ENCODE peak calls at places on chromosomes 5 and 9, in five cellular contexts. G is adrenal gland, Y is tibial nerve, I is breast epithelium, Z is ovary. C is an unnamed sample.

GRCh38 chr9:22030101-22030598 is 21.0 kb upstream of the CDKN2B start:
- DNase-seq in G (no peak), Y (no peak), I (no peak), Z (no peak), C (no peak)

GRCh38 chr5:162939962-162940361 is 497.4 kb upstream of the CCNG1 start:
- DNase-seq in G (no peak), Y (no peak), I (no peak), Z (no peak), C (no peak)

GRCh38 chr5:116944171-116944570 is 369.5 kb upstream of the SEMA6A start:
- DNase-seq in G (no peak), Y (no peak), I (no peak), Z (no peak), C (no peak)

GRCh38 chr9:130667117-130667430 is 2.7 kb downstream of the PRDM12 start:
- DNase-seq in G (no peak), Y (no peak), I (no peak), Z (no peak), C (no peak)

GRCh38 chr5:157520911-157521703 is 54.5 kb downstream of the ADAM19 start:
- DNase-seq in G (peak), Y (no peak), I (no peak), Z (no peak), C (no peak)

GRCh38 chr5:79236364-79236969 is 536 bp downstream of the JMY start:
- DNase-seq in G (peak), Y (peak), I (peak), Z (no peak), C (peak)

GRCh38 chr5:171207256-171207866 is 101.7 kb upstream of the TLX3 start:
- DNase-seq in G (no peak), Y (peak), I (no peak), Z (no peak), C (peak)

GRCh38 chr5:142881076-142881466 is 110.9 kb downstream of the ARHGAP26 start:
- DNase-seq in G (peak), Y (peak), I (no peak), Z (no peak), C (no peak)

GRCh38 chr5:97762483-97762882 is 579.4 kb upstream of the RIOK2 start:
- DNase-seq in G (no peak), Y (no peak), I (no peak), Z (no peak), C (no peak)

GRCh38 chr5:13606051-13606450 is 338.4 kb downstream of the DNAH5 start:
- DNase-seq in G (no peak), Y (no peak), I (no peak), Z (no peak), C (no peak)

GRCh38 chr5:75023368-75024159 is 28.8 kb downstream of the GCNT4 start:
- DNase-seq in G (no peak), Y (no peak), I (no peak), Z (no peak), C (no peak)

GRCh38 chr9:87661241-87661640 is 64.7 kb upstream of the CTSL start:
- DNase-seq in G (no peak), Y (no peak), I (no peak), Z (no peak), C (no peak)

GRCh38 chr5:124056326-124057160 is 544.6 kb downstream of the CSNK1G3 start:
- DNase-seq in G (no peak), Y (no peak), I (no peak), Z (no peak), C (no peak)

GRCh38 chr5:98497391-98497790 is 276.1 kb upstream of the RGMB start:
- DNase-seq in G (no peak), Y (no peak), I (no peak), Z (no peak), C (no peak)

GRCh38 chr5:21071421-21071820 is 1083.4 kb upstream of the CDH18 start:
- DNase-seq in G (no peak), Y (no peak), I (no peak), Z (no peak), C (no peak)

GRCh38 chr9:110555971-110556370 is 23.6 kb downstream of the SVEP1 start:
- DNase-seq in G (peak), Y (peak), I (peak), Z (peak), C (no peak)

GRCh38 chr5:68423154-68423811 is 207.7 kb downstream of the PIK3R1 start:
- DNase-seq in G (no peak), Y (no peak), I (no peak), Z (no peak), C (peak)

GRCh38 chr9:85483214-85483613 is 258.5 kb downstream of the AGTPBP1 start:
- DNase-seq in G (no peak), Y (no peak), I (no peak), Z (no peak), C (no peak)

GRCh38 chr5:143672806-143673205 is 139.2 kb upstream of the HMHB1 start:
- DNase-seq in G (no peak), Y (no peak), I (no peak), Z (no peak), C (no peak)

GRCh38 chr5:25970906-25971489 is 1067.4 kb downstream of the CDH9 start:
- DNase-seq in G (no peak), Y (no peak), I (no peak), Z (no peak), C (no peak)

GRCh38 chr9:134168731-134169130 is 4.4 kb upstream of the RNU6ATAC start:
- DNase-seq in G (no peak), Y (no peak), I (no peak), Z (no peak), C (no peak)

GRCh38 chr9:91422832-91423711 is 560 bp downstream of the NFIL3 start:
- DNase-seq in G (peak), Y (peak), I (peak), Z (peak), C (peak)

GRCh38 chr9:91424403-91425176 is 958 bp upstream of the NFIL3 start:
- DNase-seq in G (peak), Y (peak), I (peak), Z (peak), C (peak)

GRCh38 chr9:91425270-91425669 is 1.6 kb upstream of the NFIL3 start:
- DNase-seq in G (no peak), Y (no peak), I (no peak), Z (no peak), C (no peak)

GRCh38 chr9:91421987-91422765 is 1.5 kb downstream of the NFIL3 start:
- DNase-seq in G (peak), Y (peak), I (no peak), Z (peak), C (peak)

DNA sequence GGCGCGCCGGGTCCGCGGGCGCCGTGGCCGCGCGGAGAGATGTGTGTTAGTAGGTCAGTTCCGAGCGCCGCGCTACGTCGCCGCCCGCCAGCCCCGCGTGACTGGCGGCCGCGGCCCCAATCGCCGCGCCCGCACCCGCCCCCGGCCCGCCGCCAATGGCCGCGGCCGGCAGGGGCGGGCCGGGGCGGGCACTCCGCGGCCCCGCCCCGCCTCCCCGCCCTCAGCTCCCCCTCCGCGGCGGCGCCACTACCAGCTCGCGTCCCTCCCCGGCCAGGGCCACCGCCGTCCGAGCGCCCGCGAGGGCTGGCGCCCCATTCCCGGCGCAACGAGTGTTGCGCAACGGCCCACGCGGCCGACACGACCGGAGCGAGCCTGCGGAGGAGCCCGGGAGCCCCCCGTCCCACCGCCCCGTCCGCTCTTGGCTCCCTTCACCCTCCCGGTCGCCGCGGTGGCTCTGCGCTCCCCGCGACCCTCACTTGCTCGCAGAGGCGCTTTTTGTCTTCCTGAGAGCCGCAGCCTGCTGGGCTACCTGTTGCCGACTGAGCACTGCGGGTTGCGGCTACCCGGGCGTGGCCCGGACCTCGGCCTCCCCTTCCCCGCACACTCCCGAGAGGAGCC is at the start of gene NFIL3:
- DNase-seq in G (peak), Y (peak), I (peak), Z (peak), C (peak)
- TF ChIP-seq POLR2A in G (peak), Y (peak), I (peak), Z (peak), C (no peak)

GRCh38 chr5:55160493-55161209 is 680 bp downstream of the GPX8 start:
- DNase-seq in G (peak), Y (peak), I (peak), Z (no peak), C (no peak)
- TF ChIP-seq POLR2A in G (peak), Y (no peak), I (no peak), Z (no peak), C (no peak)

GRCh38 chr5:16508730-16509531 is 43.3 kb upstream of the ZNF622 start:
- DNase-seq in G (peak), Y (peak), I (peak), Z (no peak), C (no peak)
- TF ChIP-seq POLR2A in G (no peak), Y (no peak), I (no peak), Z (no peak), C (no peak)

DNA sequence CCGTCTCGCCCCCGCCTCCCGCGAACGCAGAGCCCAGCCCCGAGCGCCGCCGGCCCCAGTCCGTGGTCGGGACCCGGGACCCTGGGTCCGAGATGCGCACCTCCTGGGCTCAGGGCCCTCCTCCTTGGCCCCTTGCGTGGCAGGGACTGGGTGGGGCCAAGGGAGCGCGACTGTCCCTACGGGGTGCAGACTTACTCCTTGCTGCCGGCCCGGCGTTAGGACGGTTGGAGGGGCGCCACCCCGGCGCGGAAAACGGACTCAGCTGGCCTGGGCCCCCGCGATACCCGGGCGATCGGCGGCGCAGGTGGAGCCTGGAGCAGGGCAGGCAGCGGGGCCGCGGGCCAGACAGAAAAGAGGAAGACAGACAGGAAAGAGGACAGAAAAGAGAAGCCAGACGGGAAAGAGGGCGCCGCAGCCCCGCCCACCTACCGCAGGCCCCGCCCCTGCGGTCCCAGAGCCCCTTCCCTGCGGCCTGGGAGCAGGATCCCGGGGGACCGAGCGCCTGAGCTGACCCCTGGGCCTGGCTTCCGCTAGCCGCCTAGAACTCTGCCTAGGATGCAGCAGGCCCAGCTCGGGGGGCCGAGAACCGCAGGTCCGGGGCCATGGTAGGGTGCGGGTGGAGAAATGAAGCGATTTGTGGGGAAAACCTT is at the start of gene GBGT1:
- DNase-seq in G (peak), Y (peak), I (no peak), Z (peak), C (peak)
- TF ChIP-seq POLR2A in G (peak), Y (no peak), I (no peak), Z (peak), C (peak)

DNA sequence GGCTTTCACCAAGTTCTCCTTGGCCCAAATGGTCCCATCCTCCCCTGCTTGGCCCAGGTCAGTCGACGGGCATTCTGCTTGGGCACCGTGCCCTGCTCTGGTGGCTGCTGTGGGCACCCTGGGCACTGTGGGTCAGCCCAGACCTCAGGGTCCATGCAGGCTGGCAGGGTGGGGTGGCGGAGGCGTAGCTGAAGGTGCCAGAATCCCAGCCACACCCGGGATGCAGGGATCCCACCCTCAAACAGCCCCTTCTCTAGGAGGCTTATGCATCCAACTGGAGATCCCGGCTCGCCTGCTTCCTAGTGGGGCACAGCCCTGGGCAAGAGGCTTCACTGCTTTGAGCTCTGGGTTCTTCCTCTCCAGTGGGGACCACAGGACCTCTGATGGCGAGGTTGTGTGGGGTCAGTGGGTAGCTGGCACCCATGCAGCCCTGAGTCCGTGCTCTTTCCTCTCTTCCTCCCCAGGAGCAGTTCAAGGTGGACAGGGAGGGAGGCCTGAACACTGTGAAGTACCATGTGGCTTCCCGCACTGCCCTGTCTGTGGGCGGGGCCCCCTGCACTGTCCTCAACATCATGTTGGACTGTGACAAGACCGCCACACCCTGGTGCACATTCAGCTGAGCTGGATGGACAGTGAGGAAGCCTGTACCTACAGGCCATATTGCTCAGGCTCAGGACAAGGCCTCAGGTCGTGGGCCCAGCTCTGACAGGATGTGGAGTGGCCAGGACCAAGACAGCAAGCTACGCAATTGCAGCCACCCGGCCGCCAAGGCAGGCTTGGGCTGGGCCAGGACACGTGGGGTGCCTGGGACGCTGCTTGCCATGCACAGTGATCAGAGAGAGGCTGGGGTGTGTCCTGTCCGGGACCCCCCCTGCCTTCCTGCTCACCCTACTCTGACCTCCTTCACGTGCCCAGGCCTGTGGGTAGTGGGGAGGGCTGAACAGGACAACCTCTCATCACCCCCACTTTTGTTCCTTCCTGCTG is 9.4 kb downstream of the B4GALT7 start:
- DNase-seq in G (peak), Y (no peak), I (no peak), Z (no peak), C (no peak)
- TF ChIP-seq POLR2A in G (no peak), Y (no peak), I (no peak), Z (no peak), C (no peak)

DNA sequence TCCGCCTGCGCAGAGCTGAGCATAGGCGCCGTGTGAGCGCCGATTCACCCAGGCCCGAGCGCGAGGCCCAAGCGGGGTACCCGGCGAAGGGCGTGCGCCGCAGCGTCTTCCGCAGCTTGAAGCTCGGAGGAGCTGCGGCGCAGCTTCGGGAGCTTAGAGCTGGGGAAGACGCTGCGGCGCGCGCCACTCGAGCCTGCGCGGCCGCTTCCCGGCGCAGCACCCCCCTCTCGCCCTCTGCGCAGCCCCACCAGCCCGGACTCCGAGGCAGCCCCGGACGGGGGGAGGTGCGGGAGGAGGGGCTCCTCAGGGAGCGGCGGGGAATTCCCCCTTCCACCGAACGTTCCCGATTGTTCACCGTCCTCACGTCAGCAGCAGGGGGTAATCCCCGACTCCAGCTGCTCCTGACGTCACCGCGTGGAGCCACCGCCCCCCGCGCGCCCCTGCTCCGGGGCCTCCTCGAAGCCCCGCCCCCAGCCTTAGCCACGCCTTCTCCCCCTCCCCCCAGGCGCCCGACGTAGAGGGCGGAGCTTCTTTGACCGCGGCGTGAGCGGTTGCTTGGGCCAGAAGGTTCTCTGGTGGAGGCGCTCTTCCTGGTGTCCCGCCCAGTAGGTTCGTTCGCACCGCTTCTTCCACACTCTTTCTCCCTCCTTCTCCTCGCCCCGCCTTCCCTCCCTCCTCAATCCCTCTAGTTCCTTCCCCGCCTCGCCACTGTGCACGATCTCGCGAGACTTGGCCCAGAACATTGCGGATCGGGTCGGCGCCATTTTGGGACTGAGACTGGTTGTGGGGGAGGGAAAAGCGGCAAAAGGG is at the start of gene GPBP1:
- DNase-seq in G (peak), Y (peak), I (peak), Z (peak), C (peak)
- TF ChIP-seq POLR2A in G (peak), Y (peak), I (no peak), Z (peak), C (peak)

GRCh38 chr9:72351538-72352453 is 13.2 kb downstream of the ZFAND5 start:
- DNase-seq in G (no peak), Y (no peak), I (no peak), Z (no peak), C (no peak)
- TF ChIP-seq POLR2A in G (no peak), Y (no peak), I (no peak), Z (no peak), C (no peak)

GRCh38 chr5:105865834-105866233 is 1804.9 kb downstream of the EFNA5 start:
- DNase-seq in G (no peak), Y (no peak), I (no peak), Z (no peak), C (no peak)
- TF ChIP-seq POLR2A in G (no peak), Y (no peak), I (no peak), Z (no peak), C (no peak)

DNA sequence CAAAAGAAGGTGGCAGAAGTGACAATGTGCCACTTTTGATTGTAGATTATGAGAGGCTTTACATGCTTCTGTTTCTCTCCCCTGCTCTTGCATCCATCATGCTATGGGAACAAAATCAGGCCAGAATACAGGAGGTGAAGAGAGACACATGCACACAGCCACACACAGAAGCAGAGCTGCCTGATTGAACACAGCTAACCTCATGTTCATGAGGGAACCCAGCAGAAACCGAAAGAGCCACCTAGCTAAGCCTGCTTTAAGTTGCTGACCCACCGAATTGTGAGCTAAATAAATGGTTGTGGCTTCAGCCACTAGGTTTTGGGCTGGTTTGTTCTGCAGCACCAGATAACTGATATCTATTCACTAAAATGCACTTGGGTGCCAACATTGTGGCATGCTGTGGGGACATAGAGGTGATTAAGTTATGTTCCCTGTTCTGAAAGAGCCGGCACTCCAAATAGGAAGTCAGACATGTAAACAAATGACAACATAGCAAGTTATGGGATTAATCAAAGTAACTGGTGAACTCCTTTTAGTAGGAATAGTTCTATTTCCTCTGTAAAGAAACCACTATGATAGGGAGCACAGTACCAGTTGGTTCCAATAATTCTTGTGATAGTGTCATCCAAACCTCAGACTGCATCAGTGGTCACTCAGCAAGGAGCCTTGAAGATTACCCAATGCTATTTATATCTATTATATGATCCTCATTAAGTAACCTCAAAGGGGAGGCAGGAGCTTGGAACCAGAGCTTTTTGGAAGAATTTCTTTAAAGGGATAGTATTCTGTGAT is 93.7 kb upstream of the TNC start:
- DNase-seq in G (no peak), Y (no peak), I (no peak), Z (no peak), C (no peak)
- TF ChIP-seq POLR2A in G (no peak), Y (no peak), I (no peak), Z (no peak), C (no peak)

GRCh38 chr5:140548300-140548688 is 832 bp downstream of the EIF4EBP3 start:
- DNase-seq in G (no peak), Y (no peak), I (no peak), Z (no peak), C (no peak)
- TF ChIP-seq POLR2A in G (no peak), Y (no peak), I (no peak), Z (no peak), C (no peak)

C was measured in erythroblast.